ENCODE peak calls at places on chromosomes 2 and 18, in eight cellular contexts. O is adrenal gland, M is retina, F is ACHN, U is right lobe of liver, H is Peyer's patch, L is small intestine, D is HS-5. J is an unnamed sample.
A peak's percentile ranks its signal among the peaks of the same experiment; 100 is the strongest.

GRCh38 chr2:84212611-84213314 is 246.3 kb downstream of the SUCLG1 start:
- DNase-seq in L (no peak), M (no peak), U (no peak), O (no peak), F (no peak), H (no peak), D (no peak), J (no peak)

GRCh38 chr2:157725856-157726255 is 97.2 kb upstream of the ACVR1C start:
- DNase-seq in U (no peak), F (no peak), H (no peak), D (no peak), O (no peak), M (no peak), L (no peak), J (no peak)

GRCh38 chr2:201794261-201794660 is 12.1 kb upstream of the CDK15 start:
- DNase-seq in M (no peak), H (no peak), D (no peak), U (no peak), F (no peak), L (no peak), O (no peak), J (no peak)

GRCh38 chr2:23624378-23624777 is 239.4 kb downstream of the KLHL29 start:
- DNase-seq in F (no peak), D (no peak), U (no peak), O (no peak), H (no peak), M (no peak), L (peak; percentile 42), J (no peak)

GRCh38 chr2:156959481-156959880 is 298.0 kb upstream of the GALNT5 start:
- DNase-seq in O (no peak), H (no peak), M (no peak), D (no peak), L (no peak), U (no peak), F (no peak), J (no peak)

GRCh38 chr2:119009110-119009509 is 67.1 kb downstream of the MARCO start:
- DNase-seq in F (no peak), L (no peak), U (no peak), H (no peak), O (no peak), M (no peak), D (no peak), J (no peak)

GRCh38 chr2:26602575-26602974 is 38.6 kb downstream of the CIB4 start:
- DNase-seq in H (peak; percentile 27), U (no peak), M (no peak), O (no peak), D (no peak), F (no peak), L (no peak), J (no peak)

GRCh38 chr18:43692291-43692690 is 415.0 kb upstream of the SYT4 start:
- DNase-seq in O (no peak), L (no peak), H (no peak), D (peak; percentile 14), F (no peak), U (no peak), M (no peak), J (no peak)

GRCh38 chr2:222797308-222797707 is 63.5 kb upstream of the ACSL3 start:
- DNase-seq in F (peak; percentile 50), O (no peak), U (no peak), M (no peak), H (no peak), L (no peak), D (no peak), J (no peak)

GRCh38 chr2:21837561-21837960 is 713.8 kb downstream of the TDRD15 start:
- DNase-seq in U (no peak), M (no peak), D (no peak), O (no peak), L (no peak), F (no peak), H (no peak), J (no peak)

GRCh38 chr18:58044370-58045264 is 591 bp downstream of the NEDD4L start:
- DNase-seq in O (peak; percentile 65), M (peak; percentile 82), D (no peak), U (peak; percentile 68), F (peak; percentile 42), L (peak; percentile 73), H (peak; percentile 77), J (peak; percentile 77)

GRCh38 chr2:209547726-209548125 is 123.9 kb downstream of the MAP2 start:
- DNase-seq in M (no peak), D (no peak), U (no peak), L (no peak), O (no peak), H (no peak), F (no peak), J (no peak)

GRCh38 chr2:45330617-45331016 is 280.4 kb downstream of the SRBD1 start:
- DNase-seq in D (peak; percentile 26), F (no peak), O (no peak), H (no peak), L (no peak), M (no peak), U (no peak), J (no peak)

GRCh38 chr2:231308631-231309414 is 86.7 kb upstream of the B3GNT7 start:
- DNase-seq in L (no peak), M (no peak), F (peak; percentile 85), U (no peak), O (no peak), D (no peak), H (no peak), J (no peak)

GRCh38 chr2:109054865-109055264 is 65.8 kb upstream of the EDAR start:
- DNase-seq in L (no peak), D (no peak), F (no peak), U (no peak), O (no peak), H (no peak), M (no peak), J (no peak)

GRCh38 chr2:46510596-46511177 is 31.3 kb downstream of the TMEM247 start:
- DNase-seq in H (no peak), F (no peak), D (no peak), U (no peak), L (no peak), O (no peak), M (no peak), J (no peak)

GRCh38 chr18:65352183-65352582 is 398.6 kb upstream of the CDH7 start:
- DNase-seq in U (no peak), D (no peak), M (no peak), L (no peak), O (no peak), H (no peak), F (no peak), J (no peak)

GRCh38 chr2:240960963-240961876 is 37.2 kb upstream of the SNED1 start:
- DNase-seq in U (no peak), F (no peak), H (peak; percentile 45), O (no peak), D (no peak), M (peak; percentile 69), L (no peak), J (no peak)

GRCh38 chr18:69250305-69251151 is 150.2 kb upstream of the DOK6 start:
- DNase-seq in D (no peak), M (no peak), F (no peak), O (no peak), L (no peak), U (no peak), H (no peak), J (no peak)

GRCh38 chr2:218444692-218445357 is 25.9 kb downstream of the VIL1 start:
- DNase-seq in O (no peak), L (peak; percentile 99), D (no peak), U (peak; percentile 74), M (no peak), H (peak; percentile 86), F (no peak), J (no peak)

GRCh38 chr2:45782436-45782835 is 131.0 kb downstream of the PRKCE start:
- DNase-seq in H (no peak), L (no peak), D (no peak), M (no peak), U (no peak), O (no peak), F (no peak), J (no peak)

J was measured in mucosa of descending colon.